ENCODE peak calls at places on chromosomes 2 and 18, in eight cellular contexts. S, R, C, J, N, M, V and I are unnamed samples.

GRCh38 chr2:47867205-47867604 is 39.1 kb downstream of the FBXO11 start:
- DNase-seq in M (peak; percentile 88), V (peak; percentile 26), R (peak; percentile 50), N (peak; percentile 76), C (peak; percentile 72), S (peak; percentile 81), J (no peak), I (peak; percentile 53)

GRCh38 chr2:146602383-146602782 is 1242.4 kb upstream of the ACVR2A start:
- DNase-seq in R (no peak), N (peak; percentile 37), M (no peak), V (no peak), S (peak; percentile 69), J (no peak), C (no peak), I (no peak)

GRCh38 chr18:62729487-62730386 is 14.4 kb downstream of the PHLPP1 start:
- DNase-seq in N (no peak), V (no peak), J (no peak), C (no peak), M (no peak), R (no peak), S (no peak), I (no peak)

GRCh38 chr2:164913640-164914346 is 41.5 kb downstream of the SLC38A11 start:
- DNase-seq in R (no peak), M (peak; percentile 23), C (peak; percentile 34), S (peak; percentile 34), V (peak; percentile 38), J (no peak), N (peak; percentile 34), I (peak; percentile 27)

GRCh38 chr18:31702449-31702848 is 18.1 kb upstream of the B4GALT6 start:
- DNase-seq in M (no peak), V (no peak), S (no peak), R (no peak), N (no peak), J (no peak), C (no peak), I (no peak)

GRCh38 chr18:26941608-26942007 is 76.1 kb upstream of the AQP4 start:
- DNase-seq in S (no peak), C (no peak), M (no peak), N (no peak), V (no peak), R (peak; percentile 25), J (no peak), I (no peak)

GRCh38 chr2:239291505-239292350 is 109.1 kb downstream of the HDAC4 start:
- DNase-seq in N (no peak), C (no peak), V (no peak), M (no peak), S (no peak), J (no peak), R (no peak), I (no peak)

GRCh38 chr2:150188177-150188576 is 299.3 kb downstream of the RND3 start:
- DNase-seq in V (no peak), M (peak; percentile 43), C (no peak), S (no peak), J (no peak), N (no peak), R (no peak), I (no peak)

GRCh38 chr2:46676198-46676597 is 196.8 kb downstream of the TMEM247 start:
- DNase-seq in C (no peak), S (no peak), R (no peak), N (no peak), V (no peak), M (no peak), J (no peak), I (no peak)

GRCh38 chr2:122191331-122191730 is 435.9 kb downstream of the TSN start:
- DNase-seq in N (no peak), R (peak; percentile 2), M (peak; percentile 4), C (peak; percentile 38), V (peak; percentile 70), J (no peak), S (peak; percentile 23), I (peak; percentile 20)

GRCh38 chr2:25929789-25930473 is 51.6 kb upstream of the ASXL2 start:
- DNase-seq in J (no peak), M (no peak), C (no peak), R (no peak), N (no peak), S (no peak), V (no peak), I (no peak)

GRCh38 chr2:184336688-184337087 is 261.6 kb upstream of the ZNF804A start:
- DNase-seq in C (peak; percentile 51), S (peak; percentile 6), N (peak; percentile 3), M (peak; percentile 41), J (no peak), R (no peak), V (no peak), I (no peak)

GRCh38 chr2:10286216-10287037 is 16.3 kb upstream of the HPCAL1 start:
- DNase-seq in S (no peak), J (no peak), N (no peak), M (peak; percentile 38), R (peak; percentile 48), V (no peak), C (no peak), I (peak; percentile 77)

GRCh38 chr2:20501974-20502373 is 55.1 kb downstream of the RHOB start:
- DNase-seq in J (no peak), V (no peak), R (no peak), C (no peak), M (peak; percentile 72), S (peak; percentile 93), N (peak; percentile 100), I (peak; percentile 81)

GRCh38 chr2:75491129-75491753 is 69.5 kb downstream of the EVA1A start:
- DNase-seq in N (peak; percentile 15), J (no peak), R (no peak), M (peak; percentile 28), S (no peak), C (no peak), V (no peak), I (no peak)

GRCh38 chr2:192414794-192415193 is 220.1 kb upstream of the TMEFF2 start:
- DNase-seq in S (no peak), M (no peak), J (no peak), R (no peak), C (no peak), V (no peak), N (no peak), I (no peak)

GRCh38 chr2:102359527-102359926 is 3.9 kb downstream of the IL18R1 start:
- DNase-seq in C (no peak), J (no peak), M (no peak), R (no peak), N (no peak), S (no peak), V (no peak), I (no peak)

GRCh38 chr2:43611987-43612894 is 16.4 kb upstream of the THADA start:
- DNase-seq in R (peak; percentile 57), C (peak; percentile 73), J (peak; percentile 60), S (peak; percentile 72), M (peak; percentile 70), V (peak; percentile 82), N (peak; percentile 84), I (peak; percentile 73)

GRCh38 chr2:187774551-187775071 is 220.4 kb upstream of the TFPI start:
- DNase-seq in N (peak; percentile 51), M (peak; percentile 66), C (peak; percentile 31), V (no peak), R (no peak), S (peak; percentile 77), J (no peak), I (peak; percentile 8)